ENCODE peak calls at places on chromosomes 4 and X, in six cellular contexts. One of them, this sample, is unnamed.
A peak's percentile ranks its signal among the peaks of the same experiment; 100 is the strongest.

GRCh38 chr4:70734168-70734954 is 12.6 kb downstream of the RUFY3 start:
- DNase-seq in activated naive CD4-positive, alpha-beta T cell treated with anti-CD3 and anti-CD28 coated beads, Interleukin-2, amount 50 U/mL, for 16 hours: no peak
- DNase-seq in HS-5: no peak
- DNase-seq in CD4-positive, alpha-beta T cell: peak; percentile 4
- DNase-seq in stimulated activated CD8-positive, alpha-beta memory T cell treated with anti-CD3 and anti-CD28 coated beads, Interleukin-15, amount 100 ng/mL, for 4 hours: no peak
- DNase-seq in foreskin fibroblast: peak; percentile 24
- DNase-seq in this sample: no peak

GRCh38 chrX:9311411-9312160 is 153.3 kb upstream of the TBL1X start:
- DNase-seq in stimulated activated CD8-positive, alpha-beta memory T cell treated with anti-CD3 and anti-CD28 coated beads, Interleukin-15, amount 100 ng/mL, for 4 hours: no peak
- DNase-seq in CD4-positive, alpha-beta T cell: no peak
- DNase-seq in HS-5: no peak
- DNase-seq in foreskin fibroblast: no peak
- DNase-seq in activated naive CD4-positive, alpha-beta T cell treated with anti-CD3 and anti-CD28 coated beads, Interleukin-2, amount 50 U/mL, for 16 hours: no peak
- DNase-seq in this sample: no peak

GRCh38 chr4:166662266-166662843 is 571.9 kb downstream of the SPOCK3 start:
- DNase-seq in HS-5: no peak
- DNase-seq in stimulated activated CD8-positive, alpha-beta memory T cell treated with anti-CD3 and anti-CD28 coated beads, Interleukin-15, amount 100 ng/mL, for 4 hours: no peak
- DNase-seq in activated naive CD4-positive, alpha-beta T cell treated with anti-CD3 and anti-CD28 coated beads, Interleukin-2, amount 50 U/mL, for 16 hours: no peak
- DNase-seq in foreskin fibroblast: no peak
- DNase-seq in CD4-positive, alpha-beta T cell: no peak
- DNase-seq in this sample: no peak

GRCh38 chr4:15428611-15429010 is 778 bp downstream of the C1QTNF7 start:
- DNase-seq in stimulated activated CD8-positive, alpha-beta memory T cell treated with anti-CD3 and anti-CD28 coated beads, Interleukin-15, amount 100 ng/mL, for 4 hours: no peak
- DNase-seq in foreskin fibroblast: no peak
- DNase-seq in HS-5: no peak
- DNase-seq in activated naive CD4-positive, alpha-beta T cell treated with anti-CD3 and anti-CD28 coated beads, Interleukin-2, amount 50 U/mL, for 16 hours: no peak
- DNase-seq in CD4-positive, alpha-beta T cell: no peak
- DNase-seq in this sample: no peak

GRCh38 chrX:750263-750662 is 119.7 kb downstream of the SHOX start:
- DNase-seq in activated naive CD4-positive, alpha-beta T cell treated with anti-CD3 and anti-CD28 coated beads, Interleukin-2, amount 50 U/mL, for 16 hours: no peak
- DNase-seq in foreskin fibroblast: no peak
- DNase-seq in HS-5: no peak
- DNase-seq in stimulated activated CD8-positive, alpha-beta memory T cell treated with anti-CD3 and anti-CD28 coated beads, Interleukin-15, amount 100 ng/mL, for 4 hours: no peak
- DNase-seq in CD4-positive, alpha-beta T cell: no peak
- DNase-seq in this sample: no peak

GRCh38 chrX:73127700-73128241 is 48.5 kb upstream of the PABPC1L2A start:
- DNase-seq in CD4-positive, alpha-beta T cell: no peak
- DNase-seq in activated naive CD4-positive, alpha-beta T cell treated with anti-CD3 and anti-CD28 coated beads, Interleukin-2, amount 50 U/mL, for 16 hours: peak; percentile 7
- DNase-seq in foreskin fibroblast: no peak
- DNase-seq in HS-5: no peak
- DNase-seq in stimulated activated CD8-positive, alpha-beta memory T cell treated with anti-CD3 and anti-CD28 coated beads, Interleukin-15, amount 100 ng/mL, for 4 hours: no peak
- DNase-seq in this sample: no peak

GRCh38 chr4:101807351-101807750 is 16.8 kb downstream of the BANK1 start:
- DNase-seq in foreskin fibroblast: no peak
- DNase-seq in stimulated activated CD8-positive, alpha-beta memory T cell treated with anti-CD3 and anti-CD28 coated beads, Interleukin-15, amount 100 ng/mL, for 4 hours: no peak
- DNase-seq in HS-5: no peak
- DNase-seq in CD4-positive, alpha-beta T cell: no peak
- DNase-seq in activated naive CD4-positive, alpha-beta T cell treated with anti-CD3 and anti-CD28 coated beads, Interleukin-2, amount 50 U/mL, for 16 hours: no peak
- DNase-seq in this sample: no peak

GRCh38 chr4:47856713-47857112 is 18.8 kb upstream of the CORIN start:
- DNase-seq in stimulated activated CD8-positive, alpha-beta memory T cell treated with anti-CD3 and anti-CD28 coated beads, Interleukin-15, amount 100 ng/mL, for 4 hours: no peak
- DNase-seq in HS-5: no peak
- DNase-seq in activated naive CD4-positive, alpha-beta T cell treated with anti-CD3 and anti-CD28 coated beads, Interleukin-2, amount 50 U/mL, for 16 hours: no peak
- DNase-seq in foreskin fibroblast: no peak
- DNase-seq in CD4-positive, alpha-beta T cell: no peak
- DNase-seq in this sample: no peak

GRCh38 chrX:155148724-155149537 is 67.3 kb upstream of the VBP1 start:
- DNase-seq in foreskin fibroblast: peak; percentile 0
- DNase-seq in CD4-positive, alpha-beta T cell: peak; percentile 2
- DNase-seq in activated naive CD4-positive, alpha-beta T cell treated with anti-CD3 and anti-CD28 coated beads, Interleukin-2, amount 50 U/mL, for 16 hours: peak; percentile 22
- DNase-seq in HS-5: no peak
- DNase-seq in stimulated activated CD8-positive, alpha-beta memory T cell treated with anti-CD3 and anti-CD28 coated beads, Interleukin-15, amount 100 ng/mL, for 4 hours: no peak
- DNase-seq in this sample: no peak

GRCh38 chrX:916235-916609 is 285.6 kb downstream of the SHOX start:
- DNase-seq in CD4-positive, alpha-beta T cell: no peak
- DNase-seq in stimulated activated CD8-positive, alpha-beta memory T cell treated with anti-CD3 and anti-CD28 coated beads, Interleukin-15, amount 100 ng/mL, for 4 hours: no peak
- DNase-seq in activated naive CD4-positive, alpha-beta T cell treated with anti-CD3 and anti-CD28 coated beads, Interleukin-2, amount 50 U/mL, for 16 hours: no peak
- DNase-seq in HS-5: no peak
- DNase-seq in foreskin fibroblast: peak; percentile 18
- DNase-seq in this sample: no peak

GRCh38 chr4:177464026-177464425 is 21.8 kb upstream of the AGA start:
- DNase-seq in foreskin fibroblast: no peak
- DNase-seq in activated naive CD4-positive, alpha-beta T cell treated with anti-CD3 and anti-CD28 coated beads, Interleukin-2, amount 50 U/mL, for 16 hours: no peak
- DNase-seq in stimulated activated CD8-positive, alpha-beta memory T cell treated with anti-CD3 and anti-CD28 coated beads, Interleukin-15, amount 100 ng/mL, for 4 hours: no peak
- DNase-seq in CD4-positive, alpha-beta T cell: no peak
- DNase-seq in HS-5: no peak
- DNase-seq in this sample: no peak

GRCh38 chr4:127162741-127163140 is 470.0 kb upstream of the INTU start:
- DNase-seq in CD4-positive, alpha-beta T cell: no peak
- DNase-seq in HS-5: no peak
- DNase-seq in stimulated activated CD8-positive, alpha-beta memory T cell treated with anti-CD3 and anti-CD28 coated beads, Interleukin-15, amount 100 ng/mL, for 4 hours: no peak
- DNase-seq in foreskin fibroblast: peak; percentile 64
- DNase-seq in activated naive CD4-positive, alpha-beta T cell treated with anti-CD3 and anti-CD28 coated beads, Interleukin-2, amount 50 U/mL, for 16 hours: no peak
- DNase-seq in this sample: no peak

GRCh38 chrX:38260231-38260630 is 39.6 kb upstream of the SRPX start:
- DNase-seq in CD4-positive, alpha-beta T cell: no peak
- DNase-seq in activated naive CD4-positive, alpha-beta T cell treated with anti-CD3 and anti-CD28 coated beads, Interleukin-2, amount 50 U/mL, for 16 hours: no peak
- DNase-seq in HS-5: no peak
- DNase-seq in stimulated activated CD8-positive, alpha-beta memory T cell treated with anti-CD3 and anti-CD28 coated beads, Interleukin-15, amount 100 ng/mL, for 4 hours: no peak
- DNase-seq in foreskin fibroblast: no peak
- DNase-seq in this sample: no peak

GRCh38 chr4:6859543-6859942 is 50.1 kb upstream of the TBC1D14 start:
- DNase-seq in stimulated activated CD8-positive, alpha-beta memory T cell treated with anti-CD3 and anti-CD28 coated beads, Interleukin-15, amount 100 ng/mL, for 4 hours: no peak
- DNase-seq in HS-5: no peak
- DNase-seq in foreskin fibroblast: no peak
- DNase-seq in CD4-positive, alpha-beta T cell: no peak
- DNase-seq in activated naive CD4-positive, alpha-beta T cell treated with anti-CD3 and anti-CD28 coated beads, Interleukin-2, amount 50 U/mL, for 16 hours: no peak
- DNase-seq in this sample: no peak

GRCh38 chr4:145934434-145935047 is 4.1 kb downstream of the ZNF827 start:
- DNase-seq in activated naive CD4-positive, alpha-beta T cell treated with anti-CD3 and anti-CD28 coated beads, Interleukin-2, amount 50 U/mL, for 16 hours: no peak
- DNase-seq in stimulated activated CD8-positive, alpha-beta memory T cell treated with anti-CD3 and anti-CD28 coated beads, Interleukin-15, amount 100 ng/mL, for 4 hours: no peak
- DNase-seq in HS-5: no peak
- DNase-seq in CD4-positive, alpha-beta T cell: no peak
- DNase-seq in foreskin fibroblast: no peak
- DNase-seq in this sample: no peak

GRCh38 chrX:100704581-100705203 is 27.2 kb downstream of the SYTL4 start:
- DNase-seq in CD4-positive, alpha-beta T cell: no peak
- DNase-seq in foreskin fibroblast: no peak
- DNase-seq in stimulated activated CD8-positive, alpha-beta memory T cell treated with anti-CD3 and anti-CD28 coated beads, Interleukin-15, amount 100 ng/mL, for 4 hours: no peak
- DNase-seq in HS-5: no peak
- DNase-seq in activated naive CD4-positive, alpha-beta T cell treated with anti-CD3 and anti-CD28 coated beads, Interleukin-2, amount 50 U/mL, for 16 hours: no peak
- DNase-seq in this sample: no peak

GRCh38 chr4:187827631-187828030 is 167.9 kb upstream of the ZFP42 start:
- DNase-seq in foreskin fibroblast: no peak
- DNase-seq in CD4-positive, alpha-beta T cell: no peak
- DNase-seq in activated naive CD4-positive, alpha-beta T cell treated with anti-CD3 and anti-CD28 coated beads, Interleukin-2, amount 50 U/mL, for 16 hours: no peak
- DNase-seq in stimulated activated CD8-positive, alpha-beta memory T cell treated with anti-CD3 and anti-CD28 coated beads, Interleukin-15, amount 100 ng/mL, for 4 hours: no peak
- DNase-seq in HS-5: peak; percentile 2
- DNase-seq in this sample: no peak

GRCh38 chr4:163071308-163071707 is 95.4 kb downstream of the NAF1 start:
- DNase-seq in CD4-positive, alpha-beta T cell: no peak
- DNase-seq in HS-5: no peak
- DNase-seq in foreskin fibroblast: no peak
- DNase-seq in activated naive CD4-positive, alpha-beta T cell treated with anti-CD3 and anti-CD28 coated beads, Interleukin-2, amount 50 U/mL, for 16 hours: no peak
- DNase-seq in stimulated activated CD8-positive, alpha-beta memory T cell treated with anti-CD3 and anti-CD28 coated beads, Interleukin-15, amount 100 ng/mL, for 4 hours: no peak
- DNase-seq in this sample: no peak

GRCh38 chr4:55016131-55016530 is 109.3 kb downstream of the KDR start:
- DNase-seq in stimulated activated CD8-positive, alpha-beta memory T cell treated with anti-CD3 and anti-CD28 coated beads, Interleukin-15, amount 100 ng/mL, for 4 hours: no peak
- DNase-seq in foreskin fibroblast: no peak
- DNase-seq in CD4-positive, alpha-beta T cell: no peak
- DNase-seq in HS-5: no peak
- DNase-seq in activated naive CD4-positive, alpha-beta T cell treated with anti-CD3 and anti-CD28 coated beads, Interleukin-2, amount 50 U/mL, for 16 hours: no peak
- DNase-seq in this sample: no peak

GRCh38 chr4:24475756-24476155 is 108.6 kb downstream of the DHX15 start:
- DNase-seq in activated naive CD4-positive, alpha-beta T cell treated with anti-CD3 and anti-CD28 coated beads, Interleukin-2, amount 50 U/mL, for 16 hours: no peak
- DNase-seq in foreskin fibroblast: no peak
- DNase-seq in CD4-positive, alpha-beta T cell: no peak
- DNase-seq in HS-5: no peak
- DNase-seq in stimulated activated CD8-positive, alpha-beta memory T cell treated with anti-CD3 and anti-CD28 coated beads, Interleukin-15, amount 100 ng/mL, for 4 hours: no peak
- DNase-seq in this sample: no peak

GRCh38 chrX:66544181-66544580 is 94.7 kb downstream of the EDA2R start:
- DNase-seq in activated naive CD4-positive, alpha-beta T cell treated with anti-CD3 and anti-CD28 coated beads, Interleukin-2, amount 50 U/mL, for 16 hours: no peak
- DNase-seq in stimulated activated CD8-positive, alpha-beta memory T cell treated with anti-CD3 and anti-CD28 coated beads, Interleukin-15, amount 100 ng/mL, for 4 hours: no peak
- DNase-seq in CD4-positive, alpha-beta T cell: no peak
- DNase-seq in HS-5: no peak
- DNase-seq in foreskin fibroblast: no peak
- DNase-seq in this sample: no peak

GRCh38 chr4:139247656-139248238 is 32.3 kb downstream of the MGARP start:
- DNase-seq in CD4-positive, alpha-beta T cell: no peak
- DNase-seq in HS-5: no peak
- DNase-seq in stimulated activated CD8-positive, alpha-beta memory T cell treated with anti-CD3 and anti-CD28 coated beads, Interleukin-15, amount 100 ng/mL, for 4 hours: no peak
- DNase-seq in foreskin fibroblast: no peak
- DNase-seq in activated naive CD4-positive, alpha-beta T cell treated with anti-CD3 and anti-CD28 coated beads, Interleukin-2, amount 50 U/mL, for 16 hours: no peak
- DNase-seq in this sample: no peak

GRCh38 chr4:68691186-68691585 is 20.7 kb upstream of the UGT2B15 start:
- DNase-seq in foreskin fibroblast: no peak
- DNase-seq in CD4-positive, alpha-beta T cell: no peak
- DNase-seq in activated naive CD4-positive, alpha-beta T cell treated with anti-CD3 and anti-CD28 coated beads, Interleukin-2, amount 50 U/mL, for 16 hours: no peak
- DNase-seq in stimulated activated CD8-positive, alpha-beta memory T cell treated with anti-CD3 and anti-CD28 coated beads, Interleukin-15, amount 100 ng/mL, for 4 hours: no peak
- DNase-seq in HS-5: no peak
- DNase-seq in this sample: no peak

GRCh38 chr4:139736661-139737060 is 71.0 kb downstream of the MGST2 start:
- DNase-seq in activated naive CD4-positive, alpha-beta T cell treated with anti-CD3 and anti-CD28 coated beads, Interleukin-2, amount 50 U/mL, for 16 hours: no peak
- DNase-seq in stimulated activated CD8-positive, alpha-beta memory T cell treated with anti-CD3 and anti-CD28 coated beads, Interleukin-15, amount 100 ng/mL, for 4 hours: no peak
- DNase-seq in HS-5: no peak
- DNase-seq in CD4-positive, alpha-beta T cell: no peak
- DNase-seq in foreskin fibroblast: no peak
- DNase-seq in this sample: no peak

GRCh38 chr4:177313263-177313662 is 3.6 kb downstream of the NEIL3 start:
- DNase-seq in stimulated activated CD8-positive, alpha-beta memory T cell treated with anti-CD3 and anti-CD28 coated beads, Interleukin-15, amount 100 ng/mL, for 4 hours: no peak
- DNase-seq in foreskin fibroblast: peak; percentile 24
- DNase-seq in HS-5: no peak
- DNase-seq in activated naive CD4-positive, alpha-beta T cell treated with anti-CD3 and anti-CD28 coated beads, Interleukin-2, amount 50 U/mL, for 16 hours: no peak
- DNase-seq in CD4-positive, alpha-beta T cell: no peak
- DNase-seq in this sample: no peak

GRCh38 chr4:163164591-163164990 is 2.1 kb downstream of the NAF1 start:
- DNase-seq in HS-5: no peak
- DNase-seq in foreskin fibroblast: no peak
- DNase-seq in stimulated activated CD8-positive, alpha-beta memory T cell treated with anti-CD3 and anti-CD28 coated beads, Interleukin-15, amount 100 ng/mL, for 4 hours: no peak
- DNase-seq in CD4-positive, alpha-beta T cell: no peak
- DNase-seq in activated naive CD4-positive, alpha-beta T cell treated with anti-CD3 and anti-CD28 coated beads, Interleukin-2, amount 50 U/mL, for 16 hours: no peak
- DNase-seq in this sample: no peak

GRCh38 chr4:115454228-115454627 is 340.8 kb upstream of the NDST4 start:
- DNase-seq in activated naive CD4-positive, alpha-beta T cell treated with anti-CD3 and anti-CD28 coated beads, Interleukin-2, amount 50 U/mL, for 16 hours: no peak
- DNase-seq in HS-5: no peak
- DNase-seq in CD4-positive, alpha-beta T cell: no peak
- DNase-seq in foreskin fibroblast: no peak
- DNase-seq in stimulated activated CD8-positive, alpha-beta memory T cell treated with anti-CD3 and anti-CD28 coated beads, Interleukin-15, amount 100 ng/mL, for 4 hours: no peak
- DNase-seq in this sample: no peak

GRCh38 chr4:83865417-83866150 is 329.7 kb downstream of the GPAT3 start:
- DNase-seq in HS-5: no peak
- DNase-seq in CD4-positive, alpha-beta T cell: no peak
- DNase-seq in activated naive CD4-positive, alpha-beta T cell treated with anti-CD3 and anti-CD28 coated beads, Interleukin-2, amount 50 U/mL, for 16 hours: no peak
- DNase-seq in stimulated activated CD8-positive, alpha-beta memory T cell treated with anti-CD3 and anti-CD28 coated beads, Interleukin-15, amount 100 ng/mL, for 4 hours: no peak
- DNase-seq in foreskin fibroblast: no peak
- DNase-seq in this sample: no peak

GRCh38 chrX:121298499-121298898 is 251.1 kb downstream of the GLUD2 start:
- DNase-seq in stimulated activated CD8-positive, alpha-beta memory T cell treated with anti-CD3 and anti-CD28 coated beads, Interleukin-15, amount 100 ng/mL, for 4 hours: no peak
- DNase-seq in activated naive CD4-positive, alpha-beta T cell treated with anti-CD3 and anti-CD28 coated beads, Interleukin-2, amount 50 U/mL, for 16 hours: no peak
- DNase-seq in foreskin fibroblast: no peak
- DNase-seq in HS-5: no peak
- DNase-seq in CD4-positive, alpha-beta T cell: no peak
- DNase-seq in this sample: no peak

GRCh38 chr4:184628103-184628502 is 21.1 kb downstream of the CASP3 start:
- DNase-seq in activated naive CD4-positive, alpha-beta T cell treated with anti-CD3 and anti-CD28 coated beads, Interleukin-2, amount 50 U/mL, for 16 hours: no peak
- DNase-seq in CD4-positive, alpha-beta T cell: no peak
- DNase-seq in foreskin fibroblast: peak; percentile 19
- DNase-seq in HS-5: no peak
- DNase-seq in stimulated activated CD8-positive, alpha-beta memory T cell treated with anti-CD3 and anti-CD28 coated beads, Interleukin-15, amount 100 ng/mL, for 4 hours: no peak
- DNase-seq in this sample: no peak

GRCh38 chr4:99722006-99722405 is 64.4 kb upstream of the C4orf54 start:
- DNase-seq in activated naive CD4-positive, alpha-beta T cell treated with anti-CD3 and anti-CD28 coated beads, Interleukin-2, amount 50 U/mL, for 16 hours: no peak
- DNase-seq in stimulated activated CD8-positive, alpha-beta memory T cell treated with anti-CD3 and anti-CD28 coated beads, Interleukin-15, amount 100 ng/mL, for 4 hours: no peak
- DNase-seq in HS-5: no peak
- DNase-seq in foreskin fibroblast: no peak
- DNase-seq in CD4-positive, alpha-beta T cell: no peak
- DNase-seq in this sample: no peak

GRCh38 chrX:76253432-76253831 is 80.6 kb downstream of the PBDC1 start:
- DNase-seq in HS-5: no peak
- DNase-seq in activated naive CD4-positive, alpha-beta T cell treated with anti-CD3 and anti-CD28 coated beads, Interleukin-2, amount 50 U/mL, for 16 hours: peak; percentile 25
- DNase-seq in stimulated activated CD8-positive, alpha-beta memory T cell treated with anti-CD3 and anti-CD28 coated beads, Interleukin-15, amount 100 ng/mL, for 4 hours: no peak
- DNase-seq in foreskin fibroblast: peak; percentile 16
- DNase-seq in CD4-positive, alpha-beta T cell: peak; percentile 19
- DNase-seq in this sample: no peak

GRCh38 chr4:48017108-48017527 is 546 bp downstream of the NIPAL1 start:
- DNase-seq in foreskin fibroblast: peak; percentile 71
- DNase-seq in CD4-positive, alpha-beta T cell: no peak
- DNase-seq in HS-5: peak; percentile 38
- DNase-seq in stimulated activated CD8-positive, alpha-beta memory T cell treated with anti-CD3 and anti-CD28 coated beads, Interleukin-15, amount 100 ng/mL, for 4 hours: peak; percentile 29
- DNase-seq in activated naive CD4-positive, alpha-beta T cell treated with anti-CD3 and anti-CD28 coated beads, Interleukin-2, amount 50 U/mL, for 16 hours: peak; percentile 59
- DNase-seq in this sample: no peak

GRCh38 chr4:178105223-178105622 is 663.0 kb upstream of the AGA start:
- DNase-seq in stimulated activated CD8-positive, alpha-beta memory T cell treated with anti-CD3 and anti-CD28 coated beads, Interleukin-15, amount 100 ng/mL, for 4 hours: no peak
- DNase-seq in foreskin fibroblast: no peak
- DNase-seq in CD4-positive, alpha-beta T cell: no peak
- DNase-seq in activated naive CD4-positive, alpha-beta T cell treated with anti-CD3 and anti-CD28 coated beads, Interleukin-2, amount 50 U/mL, for 16 hours: no peak
- DNase-seq in HS-5: no peak
- DNase-seq in this sample: no peak

GRCh38 chr4:52643846-52644245 is 15.3 kb downstream of the USP46 start:
- DNase-seq in stimulated activated CD8-positive, alpha-beta memory T cell treated with anti-CD3 and anti-CD28 coated beads, Interleukin-15, amount 100 ng/mL, for 4 hours: no peak
- DNase-seq in HS-5: no peak
- DNase-seq in CD4-positive, alpha-beta T cell: no peak
- DNase-seq in activated naive CD4-positive, alpha-beta T cell treated with anti-CD3 and anti-CD28 coated beads, Interleukin-2, amount 50 U/mL, for 16 hours: no peak
- DNase-seq in foreskin fibroblast: peak; percentile 53
- DNase-seq in this sample: peak; percentile 67

GRCh38 chr4:128229458-128229805 is 58.2 kb downstream of the PGRMC2 start:
- DNase-seq in foreskin fibroblast: no peak
- DNase-seq in CD4-positive, alpha-beta T cell: no peak
- DNase-seq in stimulated activated CD8-positive, alpha-beta memory T cell treated with anti-CD3 and anti-CD28 coated beads, Interleukin-15, amount 100 ng/mL, for 4 hours: no peak
- DNase-seq in activated naive CD4-positive, alpha-beta T cell treated with anti-CD3 and anti-CD28 coated beads, Interleukin-2, amount 50 U/mL, for 16 hours: no peak
- DNase-seq in HS-5: no peak
- DNase-seq in this sample: no peak

GRCh38 chrX:149682031-149682430 is 29.8 kb upstream of the MAGEA11 start:
- DNase-seq in stimulated activated CD8-positive, alpha-beta memory T cell treated with anti-CD3 and anti-CD28 coated beads, Interleukin-15, amount 100 ng/mL, for 4 hours: no peak
- DNase-seq in CD4-positive, alpha-beta T cell: no peak
- DNase-seq in HS-5: no peak
- DNase-seq in activated naive CD4-positive, alpha-beta T cell treated with anti-CD3 and anti-CD28 coated beads, Interleukin-2, amount 50 U/mL, for 16 hours: no peak
- DNase-seq in foreskin fibroblast: no peak
- DNase-seq in this sample: no peak

This sample was measured in LNCaP clone FGC.